ENCODE peak calls at places on chromosomes 7 and 10, in eight cellular contexts. C is choroid plexus epithelial cell; B is GM20000; Z is EL; M is activated naive CD4-positive, alpha-beta T cell treated with anti-CD3 and anti-CD28 coated beads for 36 hours; R is posterior vena cava; J is stimulated activated CD4-positive, alpha-beta T cell treated with anti-CD3 and anti-CD28 coated beads, Interleukin-1b, Interleukin-23, amount 100 ng/mL, for 48 hours; D is NCI-H774. Q is an unnamed sample.

GRCh38 chr7:4861673-4862072 is at the start of gene PAPOLB:
- DNase-seq in C (no peak), B (no peak), Z (no peak), M (peak), R (no peak), J (peak), D (no peak), Q (no peak)

GRCh38 chr7:18535811-18536413 is 40.4 kb downstream of the HDAC9 start:
- DNase-seq in C (no peak), B (no peak), Z (no peak), M (no peak), R (no peak), J (no peak), D (no peak), Q (peak)

GRCh38 chr7:158028290-158028941 is 559.2 kb downstream of the PTPRN2 start:
- DNase-seq in C (no peak), B (no peak), Z (no peak), M (no peak), R (peak), J (no peak), D (peak), Q (peak)

GRCh38 chr7:112213735-112214134 is 7.2 kb downstream of the ZNF277 start:
- DNase-seq in C (no peak), B (no peak), Z (no peak), M (no peak), R (no peak), J (no peak), D (no peak), Q (no peak)

GRCh38 chr7:38424750-38425463 is 151.5 kb upstream of the TARP start:
- DNase-seq in C (peak), B (no peak), Z (no peak), M (no peak), R (no peak), J (no peak), D (no peak), Q (no peak)

GRCh38 chr10:80444646-80445319 is 9.3 kb upstream of the TSPAN14 start:
- DNase-seq in C (peak), B (peak), Z (peak), M (peak), R (peak), J (peak), D (no peak), Q (no peak)

GRCh38 chr7:44673324-44673723 is 66.9 kb downstream of the OGDH start:
- DNase-seq in C (no peak), B (no peak), Z (no peak), M (no peak), R (no peak), J (no peak), D (no peak), Q (no peak)

GRCh38 chr7:5692112-5692844 is 89.2 kb downstream of the RNF216 start:
- DNase-seq in C (peak), B (no peak), Z (peak), M (peak), R (peak), J (peak), D (no peak), Q (no peak)

GRCh38 chr7:16397497-16398210 is 23.7 kb downstream of the CRPPA start:
- DNase-seq in C (no peak), B (no peak), Z (no peak), M (no peak), R (peak), J (no peak), D (no peak), Q (no peak)

GRCh38 chr7:1144269-1144771 is 15.7 kb downstream of the ZFAND2A start:
- DNase-seq in C (peak), B (peak), Z (peak), M (no peak), R (peak), J (no peak), D (no peak), Q (peak)

GRCh38 chr7:2471396-2471795 is 4.8 kb downstream of the GRIFIN start:
- DNase-seq in C (peak), B (no peak), Z (no peak), M (no peak), R (no peak), J (no peak), D (no peak), Q (peak)

GRCh38 chr10:98215378-98215777 is 52.6 kb downstream of the LOXL4 start:
- DNase-seq in C (no peak), B (no peak), Z (no peak), M (no peak), R (no peak), J (no peak), D (no peak), Q (no peak)

GRCh38 chr10:90418869-90419652 is 438.8 kb downstream of the HTR7 start:
- DNase-seq in C (peak), B (no peak), Z (peak), M (no peak), R (no peak), J (no peak), D (no peak), Q (no peak)

GRCh38 chr7:150909192-150909591 is 56.9 kb downstream of the AOC1 start:
- DNase-seq in C (no peak), B (no peak), Z (no peak), M (peak), R (no peak), J (no peak), D (no peak), Q (no peak)

GRCh38 chr7:9307131-9307530 is 873.7 kb downstream of the NXPH1 start:
- DNase-seq in C (peak), B (no peak), Z (no peak), M (no peak), R (no peak), J (no peak), D (no peak), Q (peak)